ENCODE peak calls at places on chromosomes 3 and 15, in five cellular contexts. C is iris pigment epithelial cell, W is MG63, O is smooth muscle cell of the brain vasculature, S is T-cell. X is an unnamed sample.

GRCh38 chr3:24263069-24263668 is 231.5 kb downstream of the THRB start:
- DNase-seq in C (no peak), W (no peak), O (peak; percentile 7), S (no peak), X (no peak)

GRCh38 chr15:100140527-100141303 is 201.1 kb downstream of the ADAMTS17 start:
- DNase-seq in C (no peak), W (no peak), O (no peak), S (no peak), X (no peak)

GRCh38 chr15:48332642-48333034 is 1.4 kb downstream of the DUT start:
- DNase-seq in C (no peak), W (no peak), O (no peak), S (no peak), X (no peak)

GRCh38 chr15:58520464-58520863 is 88.7 kb downstream of the LIPC start:
- DNase-seq in C (no peak), W (no peak), O (no peak), S (no peak), X (no peak)

GRCh38 chr3:99325407-99325806 is 313.0 kb upstream of the COL8A1 start:
- DNase-seq in C (peak; percentile 14), W (no peak), O (no peak), S (no peak), X (no peak)

GRCh38 chr15:93289951-93290350 is 200.9 kb upstream of the RGMA start:
- DNase-seq in C (no peak), W (no peak), O (no peak), S (no peak), X (no peak)

GRCh38 chr15:40287968-40288367 is 5.1 kb upstream of the ANKRD63 start:
- DNase-seq in C (no peak), W (no peak), O (no peak), S (no peak), X (no peak)

GRCh38 chr3:72380711-72381508 is 467.3 kb downstream of the SHQ1 start:
- DNase-seq in C (no peak), W (no peak), O (no peak), S (no peak), X (no peak)

GRCh38 chr3:180979949-180980348 is 9.6 kb downstream of the DNAJC19 start:
- DNase-seq in C (peak; percentile 20), W (no peak), O (no peak), S (no peak), X (no peak)

GRCh38 chr15:82045179-82045891 is 483 bp downstream of the MEX3B start:
- DNase-seq in C (peak; percentile 66), W (peak; percentile 49), O (peak; percentile 15), S (no peak), X (no peak)

GRCh38 chr15:94205366-94205765 is 26.0 kb upstream of the MCTP2 start:
- DNase-seq in C (no peak), W (peak; percentile 60), O (no peak), S (no peak), X (no peak)

GRCh38 chr3:122104515-122105194 is 49.5 kb downstream of the CD86 start:
- DNase-seq in C (no peak), W (no peak), O (no peak), S (no peak), X (no peak)

GRCh38 chr3:45498532-45498931 is 96.0 kb upstream of the LIMD1 start:
- DNase-seq in C (no peak), W (no peak), O (no peak), S (no peak), X (no peak)

GRCh38 chr3:98846101-98846500 is 55.4 kb downstream of the DCBLD2 start:
- DNase-seq in C (peak; percentile 45), W (no peak), O (no peak), S (no peak), X (no peak)

GRCh38 chr15:67077641-67078215 is 12.3 kb downstream of the SMAD3 start:
- DNase-seq in C (no peak), W (no peak), O (no peak), S (no peak), X (no peak)

GRCh38 chr15:91589360-91589759 is 264.1 kb upstream of the SLCO3A1 start:
- DNase-seq in C (no peak), W (no peak), O (no peak), S (no peak), X (no peak)

GRCh38 chr15:45399381-45400212 is 21.3 kb upstream of the GATM start:
- DNase-seq in C (peak; percentile 59), W (no peak), O (peak; percentile 13), S (no peak), X (no peak)

GRCh38 chr3:41893977-41894376 is 67.9 kb downstream of the ULK4 start:
- DNase-seq in C (peak; percentile 63), W (no peak), O (peak; percentile 37), S (no peak), X (no peak)

GRCh38 chr3:79339846-79340245 is 428.0 kb downstream of the ROBO1 start:
- DNase-seq in C (no peak), W (no peak), O (no peak), S (no peak), X (no peak)

GRCh38 chr3:61864886-61865285 is 303.5 kb downstream of the PTPRG start:
- DNase-seq in C (peak; percentile 15), W (no peak), O (no peak), S (no peak), X (no peak)

GRCh38 chr3:150000631-150001030 is 29.9 kb upstream of the PFN2 start:
- DNase-seq in C (no peak), W (no peak), O (no peak), S (no peak), X (no peak)

GRCh38 chr15:51227967-51228783 is 110.2 kb downstream of the CYP19A1 start:
- DNase-seq in C (peak; percentile 85), W (peak; percentile 85), O (peak; percentile 20), S (no peak), X (no peak)

GRCh38 chr3:126472277-126473006 is 3.2 kb downstream of the ZXDC start:
- DNase-seq in C (peak; percentile 97), W (peak; percentile 50), O (no peak), S (no peak), X (peak; percentile 59)

GRCh38 chr3:182713743-182714517 is 79.4 kb upstream of the ATP11B start:
- DNase-seq in C (peak; percentile 85), W (no peak), O (peak; percentile 24), S (no peak), X (peak; percentile 25)

GRCh38 chr3:174891524-174892203 is 32.5 kb downstream of the NAALADL2 start:
- DNase-seq in C (peak; percentile 6), W (no peak), O (no peak), S (no peak), X (no peak)

GRCh38 chr3:85148056-85148455 is 189.3 kb downstream of the CADM2 start:
- DNase-seq in C (no peak), W (no peak), O (no peak), S (no peak), X (no peak)

GRCh38 chr3:57164606-57165573 is at the start of gene IL17RD:
- DNase-seq in C (peak; percentile 70), W (peak; percentile 60), O (peak; percentile 41), S (peak; percentile 11), X (peak; percentile 72)

GRCh38 chr3:134696155-134696554 is 45.3 kb upstream of the KY start:
- DNase-seq in C (no peak), W (no peak), O (no peak), S (no peak), X (no peak)

GRCh38 chr3:21734746-21735145 is 16.3 kb downstream of the ZNF385D start:
- DNase-seq in C (no peak), W (no peak), O (no peak), S (no peak), X (no peak)

GRCh38 chr3:152865675-152866074 is 30.7 kb downstream of the P2RY1 start:
- DNase-seq in C (no peak), W (no peak), O (no peak), S (no peak), X (no peak)

GRCh38 chr15:92391640-92392039 is 2.0 kb upstream of the ST8SIA2 start:
- DNase-seq in C (peak; percentile 20), W (peak; percentile 28), O (no peak), S (no peak), X (peak; percentile 45)

GRCh38 chr3:123100192-123100776 is 33.5 kb downstream of the PDIA5 start:
- DNase-seq in C (no peak), W (no peak), O (no peak), S (no peak), X (no peak)

GRCh38 chr3:68972358-68972979 is 40.1 kb upstream of the TAFA4 start:
- DNase-seq in C (peak; percentile 58), W (peak; percentile 3), O (peak; percentile 26), S (peak; percentile 7), X (peak; percentile 38)

GRCh38 chr3:57961177-57961827 is 46.9 kb upstream of the FLNB start:
- DNase-seq in C (no peak), W (no peak), O (no peak), S (no peak), X (no peak)

X was measured in 8988T.